ENCODE peak calls at places on chromosome 14, in eight cellular contexts. Q is testis, W is heart left ventricle, H is stomach, D is IMR-90, T is NB4, E is A549, L is lower leg skin. G is an unnamed sample.

GRCh38 chr14:69771136-69771535 is 4.2 kb downstream of the SRSF5 start:
- DNase-seq in Q (no peak), W (no peak), H (no peak), D (no peak), T (no peak), E (no peak), L (no peak), G (no peak)

GRCh38 chr14:74502236-74503019 is 8.9 kb downstream of the ISCA2 start:
- DNase-seq in Q (peak; percentile 60), W (no peak), H (no peak), D (peak; percentile 45), T (peak; percentile 52), E (peak; percentile 60), L (no peak), G (peak; percentile 37)

GRCh38 chr14:61561657-61562276 is 133.5 kb upstream of the HIF1A start:
- DNase-seq in Q (peak; percentile 75), W (peak; percentile 69), H (peak; percentile 84), D (peak; percentile 99), T (peak; percentile 56), E (peak; percentile 95), L (peak; percentile 72), G (no peak)

GRCh38 chr14:57833304-57833703 is 32.6 kb downstream of the SLC35F4 start:
- DNase-seq in Q (no peak), W (no peak), H (no peak), D (peak; percentile 88), T (no peak), E (peak; percentile 74), L (peak; percentile 59), G (no peak)

GRCh38 chr14:92461891-92462290 is 51.7 kb upstream of the RIN3 start:
- DNase-seq in Q (peak; percentile 9), W (peak; percentile 7), H (peak; percentile 15), D (no peak), T (no peak), E (no peak), L (no peak), G (no peak)

GRCh38 chr14:85566603-85567002 is 36.7 kb downstream of the FLRT2 start:
- DNase-seq in Q (no peak), W (no peak), H (no peak), D (peak; percentile 92), T (no peak), E (no peak), L (no peak), G (no peak)

GRCh38 chr14:104425171-104425681 is 154.3 kb upstream of the C14orf180 start:
- DNase-seq in Q (no peak), W (no peak), H (no peak), D (no peak), T (no peak), E (no peak), L (no peak), G (no peak)

GRCh38 chr14:73739899-73740685 is 25.9 kb upstream of the PNMA1 start:
- DNase-seq in Q (no peak), W (no peak), H (no peak), D (no peak), T (no peak), E (no peak), L (no peak), G (no peak)

GRCh38 chr14:104803916-104804371 is 3.0 kb downstream of the ZBTB42 start:
- DNase-seq in Q (no peak), W (no peak), H (no peak), D (peak; percentile 28), T (peak; percentile 84), E (no peak), L (no peak), G (no peak)

GRCh38 chr14:50943943-50944646 is at the start of gene PYGL:
- DNase-seq in Q (peak; percentile 70), W (peak; percentile 84), H (peak; percentile 69), D (peak; percentile 49), T (peak; percentile 88), E (peak; percentile 77), L (peak; percentile 53), G (peak; percentile 68)

GRCh38 chr14:77140937-77141591 is 527 bp downstream of the ZDHHC22 start:
- DNase-seq in Q (no peak), W (no peak), H (no peak), D (peak; percentile 18), T (no peak), E (peak; percentile 49), L (no peak), G (no peak)

GRCh38 chr14:67602995-67603545 is 3.0 kb upstream of the PIGH start:
- DNase-seq in Q (no peak), W (no peak), H (no peak), D (no peak), T (no peak), E (no peak), L (no peak), G (no peak)

DNA sequence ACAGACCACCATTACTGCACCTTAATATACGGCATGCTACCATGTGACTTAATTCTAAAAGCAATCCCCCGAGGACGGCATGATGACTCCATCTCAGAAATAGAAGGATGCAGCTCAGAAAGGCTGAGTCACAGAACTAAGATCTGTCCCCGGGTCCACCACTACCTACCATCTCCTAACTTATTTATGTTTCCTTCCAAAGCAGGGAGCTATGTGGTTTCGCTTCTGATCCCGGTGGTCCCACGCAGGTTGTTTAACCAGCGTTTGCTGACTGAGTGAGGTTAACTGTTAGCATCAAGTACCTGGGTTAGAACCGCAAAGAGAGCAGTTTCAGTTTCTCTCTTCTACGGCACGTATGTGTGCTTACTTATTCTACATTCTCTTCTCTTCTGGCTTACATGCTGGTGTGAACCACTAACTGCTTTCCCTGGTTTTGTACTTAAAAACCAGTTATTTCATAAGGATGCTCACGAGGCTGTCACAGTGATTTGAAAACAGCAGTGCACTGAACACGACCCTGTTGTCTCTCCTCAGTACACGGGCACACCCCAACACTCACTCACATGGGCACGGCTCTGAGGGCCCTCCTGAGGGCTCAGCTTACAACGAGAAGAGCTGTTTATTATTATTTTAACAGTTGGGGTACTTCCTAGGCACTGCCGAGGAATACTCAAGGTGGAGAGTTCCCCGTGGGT is 66.7 kb downstream of the CCDC88C start:
- DNase-seq in Q (no peak), W (no peak), H (no peak), D (no peak), T (peak; percentile 18), E (no peak), L (no peak), G (no peak)
- TF ChIP-seq POLR2A in Q (no peak), W (no peak), H (no peak), D (no peak), T (no peak), E (no peak), L (no peak), G (no peak)

GRCh38 chr14:102075155-102075554 is 11.7 kb downstream of the HSP90AA1 start:
- DNase-seq in Q (no peak), W (no peak), H (no peak), D (no peak), T (no peak), E (no peak), L (no peak), G (no peak)

GRCh38 chr14:102076793-102077759 is 9.8 kb downstream of the HSP90AA1 start:
- DNase-seq in Q (no peak), W (no peak), H (no peak), D (no peak), T (peak; percentile 32), E (no peak), L (no peak), G (no peak)

GRCh38 chr14:102074415-102074964 is 12.4 kb downstream of the HSP90AA1 start:
- DNase-seq in Q (no peak), W (no peak), H (no peak), D (peak; percentile 42), T (no peak), E (no peak), L (no peak), G (no peak)

GRCh38 chr14:102066041-102066451 is 20.8 kb downstream of the HSP90AA1 start:
- DNase-seq in Q (no peak), W (no peak), H (no peak), D (no peak), T (no peak), E (no peak), L (no peak), G (no peak)

DNA sequence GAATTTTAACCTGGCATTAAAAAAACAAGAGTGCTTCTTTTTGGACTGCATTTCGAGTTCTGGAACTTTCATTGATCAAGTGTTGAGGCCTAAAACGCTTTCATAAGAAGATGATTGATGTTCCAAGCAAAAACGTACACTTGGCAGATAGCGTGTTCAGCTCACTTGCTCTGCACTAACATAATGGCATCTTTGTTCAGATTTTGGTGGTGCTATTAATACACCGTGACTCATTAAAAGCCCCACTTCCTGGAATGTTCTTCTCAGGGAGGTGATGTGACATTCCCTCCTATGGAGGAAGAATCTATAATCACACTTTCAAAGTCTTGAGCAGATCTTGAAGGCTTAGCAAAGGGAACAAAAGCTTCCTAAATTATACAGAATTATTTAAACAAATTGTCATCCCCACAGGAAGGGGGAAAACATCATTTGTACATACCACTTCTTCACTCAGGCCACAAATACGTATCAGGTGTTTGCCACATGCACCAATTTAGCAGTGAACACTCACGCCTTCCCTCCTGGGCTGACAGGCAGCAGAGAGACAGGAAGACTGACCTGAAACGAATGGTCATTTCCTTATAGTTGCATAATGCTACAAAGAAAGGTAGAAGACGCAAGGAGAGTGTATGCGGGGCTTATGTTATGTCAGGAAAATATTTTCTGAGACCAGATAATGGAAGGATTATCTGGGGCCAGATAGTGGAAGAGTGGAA is 15.4 kb downstream of the HSP90AA1 start:
- DNase-seq in Q (no peak), W (no peak), H (no peak), D (peak; percentile 81), T (no peak), E (no peak), L (no peak), G (no peak)
- TF ChIP-seq POLR2A in Q (no peak), W (no peak), H (no peak), D (no peak), T (no peak), E (no peak), L (no peak), G (no peak)

DNA sequence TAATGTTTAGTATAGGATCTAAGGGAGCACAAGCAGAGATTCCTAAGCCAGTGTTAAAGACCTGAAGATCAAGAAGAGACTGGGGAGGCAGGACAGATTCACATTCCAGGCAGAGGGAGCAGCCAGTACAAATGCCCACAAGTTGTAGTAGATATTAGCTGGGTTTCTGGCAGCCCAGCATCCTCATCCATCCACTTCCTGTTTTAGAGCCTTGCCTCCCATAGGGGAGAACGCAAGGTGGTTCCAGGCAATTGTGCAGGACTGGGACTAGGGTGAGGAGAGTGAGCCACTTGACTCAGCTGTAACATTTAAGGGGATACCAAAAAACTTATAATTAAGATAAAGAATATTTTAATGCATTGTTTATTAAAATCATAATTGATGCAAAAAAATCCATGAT is 71.3 kb upstream of the PSMA6 start:
- DNase-seq in Q (no peak), W (no peak), H (no peak), D (no peak), T (peak; percentile 12), E (no peak), L (no peak), G (no peak)
- TF ChIP-seq POLR2A in Q (no peak), W (no peak), H (no peak), D (no peak), T (no peak), E (no peak), L (no peak), G (no peak)

DNA sequence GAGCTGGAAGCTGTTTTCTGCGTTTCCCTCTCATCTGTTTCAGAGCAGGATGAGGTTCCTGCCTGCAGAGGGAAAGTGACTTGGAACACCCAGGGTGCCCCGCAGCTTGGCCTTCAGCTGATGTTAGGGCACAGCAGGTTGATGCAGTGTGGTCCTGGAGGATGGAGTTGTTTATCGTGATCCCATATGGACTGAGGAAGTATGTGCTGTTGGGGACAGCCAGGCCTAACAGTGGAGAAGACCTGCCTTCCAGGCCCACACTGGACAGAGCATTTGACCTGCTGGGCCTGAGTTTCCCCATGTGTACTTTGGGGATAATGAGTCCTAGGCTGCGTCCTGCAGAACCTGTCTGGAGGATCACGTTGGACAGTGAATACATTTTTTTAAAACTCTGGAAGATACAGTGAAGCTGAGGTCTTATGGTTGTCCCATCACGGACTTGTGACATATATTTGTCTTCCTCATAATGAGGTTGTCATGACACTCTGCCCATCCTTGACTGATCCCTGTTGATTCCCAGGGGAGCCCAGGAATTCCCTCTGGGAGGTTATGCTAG is 12.8 kb downstream of the SERPINA1 start:
- DNase-seq in Q (no peak), W (no peak), H (no peak), D (no peak), T (no peak), E (no peak), L (no peak), G (no peak)
- TF ChIP-seq POLR2A in Q (no peak), W (no peak), H (no peak), D (no peak), T (no peak), E (no peak), L (no peak), G (no peak)